ENCODE peak calls at places on chromosomes 16 and 17, in eight cellular contexts. A is AG04449, N is lower leg skin, G is AG04450, K is thoracic aorta, B is tibial nerve, S is AG10803, V is dorsolateral prefrontal cortex. X is an unnamed sample.

GRCh38 chr17:2624292-2624731 is 30.9 kb downstream of the PAFAH1B1 start:
- DNase-seq in A (no peak), N (no peak), G (no peak), K (no peak), B (no peak), S (no peak), V (no peak), X (no peak)

GRCh38 chr16:20898938-20899502 is 1.1 kb downstream of the DCUN1D3 start:
- DNase-seq in A (peak; percentile 73), N (no peak), G (peak; percentile 59), K (no peak), B (no peak), S (peak; percentile 90), V (no peak), X (no peak)

GRCh38 chr17:7560172-7561027 is 1.3 kb upstream of the SENP3 start:
- DNase-seq in A (no peak), N (peak; percentile 94), G (no peak), K (no peak), B (peak; percentile 46), S (peak; percentile 44), V (no peak), X (no peak)

GRCh38 chr16:1474047-1474446 is 781 bp downstream of the CLCN7 start:
- DNase-seq in A (no peak), N (no peak), G (no peak), K (no peak), B (no peak), S (peak; percentile 29), V (no peak), X (no peak)

GRCh38 chr17:10018461-10018891 is 113.4 kb upstream of the RCVRN start:
- DNase-seq in A (no peak), N (no peak), G (no peak), K (no peak), B (no peak), S (no peak), V (no peak), X (no peak)

GRCh38 chr16:59719121-59719520 is 985.0 kb upstream of the GOT2 start:
- DNase-seq in A (no peak), N (no peak), G (no peak), K (no peak), B (no peak), S (peak; percentile 67), V (no peak), X (peak; percentile 62)

GRCh38 chr17:43171761-43172487 is 910 bp downstream of the NBR1 start:
- DNase-seq in A (peak; percentile 91), N (no peak), G (peak; percentile 87), K (no peak), B (peak; percentile 68), S (peak; percentile 98), V (no peak), X (peak; percentile 98)

GRCh38 chr17:49523196-49523595 is 28.1 kb downstream of the NGFR start:
- DNase-seq in A (no peak), N (peak; percentile 54), G (no peak), K (no peak), B (no peak), S (no peak), V (no peak), X (no peak)

GRCh38 chr17:259341-259976 is 78.0 kb upstream of the DOC2B start:
- DNase-seq in A (no peak), N (peak; percentile 75), G (no peak), K (no peak), B (no peak), S (no peak), V (peak; percentile 18), X (peak; percentile 19)

GRCh38 chr16:89121691-89122321 is 28.2 kb downstream of the ACSF3 start:
- DNase-seq in A (no peak), N (no peak), G (no peak), K (no peak), B (no peak), S (no peak), V (no peak), X (no peak)

GRCh38 chr17:78154903-78155811 is 9.0 kb downstream of the C17orf99 start:
- DNase-seq in A (no peak), N (no peak), G (no peak), K (no peak), B (no peak), S (no peak), V (no peak), X (no peak)

GRCh38 chr17:64024781-64025731 is 4.6 kb upstream of the ICAM2 start:
- DNase-seq in A (no peak), N (peak; percentile 83), G (no peak), K (no peak), B (no peak), S (no peak), V (no peak), X (no peak)

GRCh38 chr17:66281671-66282369 is 20.6 kb upstream of the PRKCA start:
- DNase-seq in A (no peak), N (no peak), G (no peak), K (no peak), B (no peak), S (peak; percentile 50), V (no peak), X (no peak)

GRCh38 chr17:77726549-77726957 is 231.9 kb upstream of the TNRC6C start:
- DNase-seq in A (no peak), N (peak; percentile 70), G (no peak), K (no peak), B (no peak), S (no peak), V (no peak), X (no peak)

GRCh38 chr16:73319747-73320146 is 271.8 kb upstream of the ZFHX3 start:
- DNase-seq in A (no peak), N (no peak), G (no peak), K (no peak), B (no peak), S (no peak), V (no peak), X (no peak)

GRCh38 chr17:18261146-18261515 is 669 bp downstream of the MIEF2 start:
- DNase-seq in A (no peak), N (peak; percentile 94), G (no peak), K (peak; percentile 52), B (no peak), S (peak; percentile 49), V (no peak), X (no peak)

GRCh38 chr17:18262641-18263040 is 2.2 kb downstream of the MIEF2 start:
- DNase-seq in A (no peak), N (no peak), G (no peak), K (no peak), B (no peak), S (no peak), V (no peak), X (no peak)

GRCh38 chr17:18261659-18262058 is 1.2 kb downstream of the MIEF2 start:
- DNase-seq in A (no peak), N (no peak), G (no peak), K (no peak), B (no peak), S (no peak), V (no peak), X (no peak)

GRCh38 chr17:18260332-18261145 is at the start of gene MIEF2:
- DNase-seq in A (peak; percentile 45), N (peak; percentile 99), G (peak; percentile 77), K (peak; percentile 74), B (peak; percentile 92), S (peak; percentile 93), V (peak; percentile 97), X (peak; percentile 79)

GRCh38 chr17:18262111-18262510 is 1.6 kb downstream of the MIEF2 start:
- DNase-seq in A (no peak), N (no peak), G (no peak), K (no peak), B (no peak), S (no peak), V (no peak), X (no peak)
- H3K4me3 ChIP-seq in A (peak overlapping the region; percentile 93), N (no peak overlapping the region), G (no peak overlapping the region), K (peak overlapping the region; percentile 85), B (no peak overlapping the region), S (no peak overlapping the region), V (peak overlapping the region; percentile 99), X (no peak overlapping the region)

DNA sequence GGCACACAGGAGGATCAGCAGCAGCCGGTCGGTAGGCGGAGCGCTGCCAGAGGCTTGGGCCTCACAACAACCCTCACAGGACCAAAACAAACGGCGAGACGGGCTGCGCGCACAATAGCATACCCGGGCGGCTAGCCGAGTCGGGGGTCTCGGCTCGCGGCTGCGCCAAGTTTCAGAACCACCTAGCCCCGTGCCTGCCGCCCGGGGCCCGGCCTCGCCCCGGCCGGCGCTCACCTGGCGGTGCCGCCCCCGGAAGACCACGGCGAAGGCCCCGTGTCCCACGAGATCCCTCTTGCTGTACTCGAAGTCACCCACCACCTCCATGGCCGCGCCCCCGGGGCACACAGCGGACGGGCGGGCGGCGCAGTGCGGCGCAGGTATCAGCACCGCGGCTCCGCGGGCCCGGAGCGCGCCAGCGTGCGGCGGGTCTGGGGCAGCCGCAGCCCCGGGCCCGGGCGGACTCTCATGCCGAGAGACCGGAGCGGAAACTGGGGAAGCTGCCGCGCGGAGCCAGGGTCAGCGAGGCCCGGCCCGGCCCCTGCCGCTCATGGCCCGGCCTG is 562 bp downstream of the ULK2 start:
- DNase-seq in A (no peak), N (peak; percentile 93), G (no peak), K (no peak), B (peak; percentile 66), S (peak; percentile 61), V (no peak), X (no peak)
- TF ChIP-seq CTCF in A (peak; percentile 43), N (no peak), G (peak; percentile 55), K (no peak), B (peak; percentile 10), S (peak; percentile 42), V (peak; percentile 36), X (peak; percentile 40)

DNA sequence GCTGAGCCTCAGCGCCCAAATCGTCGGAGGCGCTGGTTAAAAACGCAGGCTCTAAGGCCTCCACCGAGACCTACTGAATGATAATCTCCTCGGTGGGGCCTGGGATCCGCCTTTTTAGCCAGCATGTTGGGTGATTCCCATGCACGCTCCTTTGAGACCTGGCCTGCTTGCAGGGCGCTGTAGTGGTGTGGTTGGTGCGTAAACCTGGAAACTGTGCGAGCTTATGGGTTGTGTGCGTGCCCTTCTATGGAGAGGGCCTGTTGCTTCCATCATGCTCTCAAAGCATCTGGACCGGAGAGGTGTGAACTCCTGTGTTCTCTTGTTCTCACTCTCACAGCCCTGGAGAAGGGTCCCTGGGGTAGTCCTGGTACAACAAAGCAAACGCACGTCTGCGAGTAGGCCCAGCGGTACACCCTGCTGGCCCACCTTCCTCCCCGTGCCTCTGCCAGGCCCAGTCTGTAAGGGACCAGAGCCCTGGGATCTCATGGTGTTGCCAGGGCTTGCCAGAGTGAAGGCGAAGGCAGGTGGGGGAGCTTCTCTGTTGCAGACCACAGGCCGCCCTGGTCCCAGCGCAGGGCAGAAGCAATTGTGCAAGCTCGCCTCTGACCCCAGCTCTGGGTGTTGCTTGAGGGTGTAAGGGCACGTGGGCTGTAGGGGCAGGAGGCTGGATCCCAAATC is 759 bp upstream of the LRRC75A start:
- DNase-seq in A (no peak), N (no peak), G (no peak), K (no peak), B (no peak), S (no peak), V (no peak), X (no peak)
- H3K4me3 ChIP-seq in A (peak overlapping the region; percentile 54), N (no peak overlapping the region), G (peak overlapping the region; percentile 52), K (peak overlapping the region; percentile 80), B (peak overlapping the region; percentile 59), S (peak overlapping the region; percentile 37), V (peak overlapping the region; percentile 57), X (peak overlapping the region; percentile 19)

DNA sequence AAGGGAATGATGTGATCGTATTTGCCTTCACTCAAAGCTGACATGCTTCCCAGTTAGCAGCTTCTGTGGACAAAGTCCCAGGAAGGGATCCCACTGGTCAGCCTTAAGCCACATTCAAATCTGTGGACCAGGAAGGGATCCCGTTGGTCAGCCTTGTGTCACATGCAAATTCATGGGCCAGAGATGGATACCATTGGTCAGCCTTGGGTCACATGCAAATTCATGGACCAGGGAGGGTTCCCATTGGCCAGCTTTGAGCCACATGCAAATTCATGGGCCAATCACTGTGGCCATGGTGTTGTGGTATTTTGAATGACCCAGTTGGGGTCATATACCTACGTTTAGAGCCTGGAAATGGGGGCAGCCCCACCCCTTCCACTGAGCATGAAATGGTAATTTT is 201.6 kb downstream of the HS3ST4 start:
- DNase-seq in A (no peak), N (no peak), G (no peak), K (no peak), B (no peak), S (no peak), V (no peak), X (no peak)
- TF ChIP-seq CTCF in A (no peak), N (no peak), G (no peak), K (no peak), B (no peak), S (no peak), V (no peak), X (no peak)

X was measured in retinal pigment epithelial cell.